ENCODE peak calls at places on chromosome 3, in ten cellular contexts. N, M, L, H, W, F, G, T, A and Y are unnamed samples.

GRCh38 chr3:77467702-77468407 is 428.0 kb downstream of the ROBO2 start:
- DNase-seq in M (no peak), A (no peak), W (no peak), F (peak), L (no peak), H (no peak), G (peak), T (peak), N (peak), Y (no peak)

GRCh38 chr3:109275702-109276293 is 40.5 kb downstream of the DPPA2 start:
- DNase-seq in N (peak), F (peak), T (no peak), L (peak), H (no peak), M (peak), W (no peak), G (peak), A (peak), Y (peak)

GRCh38 chr3:134462236-134463059 is 23.3 kb downstream of the ANAPC13 start:
- DNase-seq in F (no peak), W (no peak), A (peak), N (no peak), T (no peak), L (peak), M (peak), G (peak), H (no peak), Y (no peak)

GRCh38 chr3:192816274-192816853 is 89.0 kb upstream of the FGF12 start:
- DNase-seq in F (peak), W (no peak), N (no peak), G (peak), A (no peak), T (peak), H (no peak), L (peak), M (no peak), Y (no peak)

GRCh38 chr3:10263549-10264363 is 15.5 kb downstream of the TATDN2 start:
- DNase-seq in A (no peak), M (peak), N (no peak), G (peak), H (no peak), W (no peak), L (peak), F (peak), T (no peak), Y (no peak)

GRCh38 chr3:31695280-31696008 is 162.7 kb downstream of the STT3B start:
- DNase-seq in G (no peak), L (no peak), A (no peak), T (no peak), W (no peak), N (no peak), F (peak), M (no peak), H (no peak), Y (no peak)

GRCh38 chr3:115233021-115233420 is 85.9 kb upstream of the ZBTB20 start:
- DNase-seq in T (no peak), F (no peak), L (peak), N (no peak), A (no peak), H (no peak), G (peak), W (no peak), M (no peak), Y (no peak)

GRCh38 chr3:12691733-12692132 is 27.8 kb upstream of the RAF1 start:
- DNase-seq in N (no peak), A (no peak), H (no peak), L (no peak), G (no peak), T (no peak), W (no peak), F (no peak), M (no peak), Y (no peak)

GRCh38 chr3:148697311-148698189 is at the start of gene AGTR1:
- DNase-seq in L (peak), F (peak), A (no peak), T (no peak), N (no peak), G (peak), W (peak), H (peak), M (peak), Y (no peak)

GRCh38 chr3:32436816-32437189 is 45.1 kb downstream of the CMTM7 start:
- DNase-seq in W (no peak), M (peak), A (no peak), G (no peak), L (no peak), F (no peak), H (no peak), N (no peak), T (no peak), Y (no peak)

GRCh38 chr3:52527039-52527731 is 6.5 kb downstream of the NT5DC2 start:
- DNase-seq in M (no peak), H (no peak), A (no peak), N (no peak), T (no peak), G (no peak), F (peak), L (no peak), W (peak), Y (no peak)

GRCh38 chr3:197305854-197306253 is 7.4 kb upstream of the DLG1 start:
- DNase-seq in G (peak), H (no peak), M (no peak), T (no peak), A (peak), N (no peak), L (peak), W (no peak), F (no peak), Y (no peak)

DNA sequence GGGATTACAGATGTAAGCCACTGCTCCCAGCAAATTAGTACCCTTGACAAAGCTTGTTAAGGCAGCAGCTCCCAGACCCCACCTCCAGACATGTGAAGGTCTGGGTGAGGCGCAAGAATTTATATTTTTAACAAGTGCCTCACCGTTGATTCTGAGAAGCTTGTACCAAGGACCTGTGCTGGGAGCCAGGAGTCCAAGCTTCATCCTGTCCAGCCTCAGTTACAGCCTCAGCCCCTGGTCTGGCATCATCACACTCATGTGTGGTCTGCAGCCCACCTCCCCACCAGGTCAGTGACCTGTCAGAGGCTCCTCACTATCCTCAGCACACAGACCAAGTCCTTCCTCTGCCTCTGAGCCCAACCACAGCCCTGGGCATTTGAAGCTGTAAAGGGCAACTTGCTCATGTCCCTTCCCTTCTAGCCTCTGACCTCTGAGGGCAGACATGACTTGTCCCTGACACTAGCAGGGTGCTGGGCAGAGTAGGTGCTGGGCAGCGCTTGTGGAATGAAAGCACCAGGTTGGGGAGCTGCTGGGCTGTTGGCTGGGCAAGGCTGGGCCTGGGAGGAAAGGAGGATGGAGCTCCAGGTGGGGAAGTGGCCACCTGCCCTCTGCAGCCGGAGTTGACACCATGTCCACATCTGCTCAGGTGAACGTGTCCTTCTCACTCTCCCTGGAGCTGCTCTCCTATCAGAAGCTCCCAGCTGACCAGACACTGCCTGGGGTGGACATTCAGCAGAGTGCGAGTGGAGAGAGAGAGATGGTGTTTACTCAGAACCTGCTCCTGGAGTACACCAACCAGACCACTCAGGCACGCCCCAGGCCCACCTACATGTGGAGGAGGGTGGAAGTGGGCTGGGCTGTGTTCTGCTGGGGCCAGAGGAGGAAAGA is 16.9 kb downstream of the ACAA1 start:
- DNase-seq in M (no peak), H (no peak), T (no peak), W (no peak), A (no peak), G (no peak), N (no peak), L (no peak), F (peak), Y (no peak)
- TF ChIP-seq CTCF in M (no peak), H (no peak), T (no peak), W (no peak), A (no peak), G (no peak), N (no peak), L (no peak), F (no peak), Y (no peak)

GRCh38 chr3:46948830-46949671 is 27.5 kb downstream of the CCDC12 start:
- DNase-seq in H (no peak), G (no peak), F (peak), W (peak), N (no peak), A (no peak), M (no peak), L (no peak), T (no peak), Y (no peak)
- H3K4me3 ChIP-seq in H (no peak), G (no peak), F (no peak), W (no peak), N (no peak), A (no peak), M (no peak), L (no peak), T (no peak), Y (no peak)

GRCh38 chr3:191373327-191373726 is 43.0 kb upstream of the UTS2B start:
- DNase-seq in F (no peak), T (no peak), L (peak), W (no peak), N (no peak), M (no peak), H (no peak), G (no peak), A (no peak), Y (no peak)
- TF ChIP-seq CTCF in F (no peak), T (no peak), L (no peak), W (no peak), N (no peak), M (no peak), H (no peak), G (no peak), A (no peak), Y (no peak)

GRCh38 chr3:85508659-85509058 is 549.9 kb downstream of the CADM2 start:
- DNase-seq in N (no peak), M (no peak), H (no peak), L (no peak), A (no peak), G (no peak), W (no peak), T (no peak), F (no peak), Y (no peak)
- H3K4me3 ChIP-seq in N (no peak), M (no peak), H (no peak), L (no peak), A (no peak), G (no peak), W (no peak), T (no peak), F (no peak), Y (no peak)